ENCODE peak calls at places on chromosomes 13 and 19, in seven cellular contexts. B is HFFc6; L is thoracic aorta; S is H7; Y is ecto neural progenitor cell; U is activated CD8-positive, alpha-beta T cell treated with anti-CD3 and anti-CD28 coated beads for 36 hours; M is M059J. I is an unnamed sample.
A peak's percentile ranks its signal among the peaks of the same experiment; 100 is the strongest.

GRCh38 chr13:29683041-29683440 is 87.6 kb upstream of the SLC7A1 start:
- DNase-seq in B (no peak), L (no peak), S (no peak), Y (no peak), U (no peak), M (no peak), I (no peak)

GRCh38 chr19:15869873-15870272 is 28.0 kb downstream of the CYP4F2 start:
- DNase-seq in B (no peak), L (no peak), S (no peak), Y (no peak), U (no peak), M (no peak), I (no peak)

GRCh38 chr13:45218689-45219088 is 17.8 kb upstream of the KCTD4 start:
- DNase-seq in B (no peak), L (no peak), S (no peak), Y (no peak), U (no peak), M (no peak), I (no peak)

GRCh38 chr19:12098040-12098439 is 33.5 kb downstream of the ZNF844 start:
- DNase-seq in B (no peak), L (no peak), S (no peak), Y (no peak), U (no peak), M (no peak), I (no peak)

GRCh38 chr13:111153977-111154332 is 38.8 kb downstream of the ARHGEF7 start:
- DNase-seq in B (no peak), L (no peak), S (peak; percentile 82), Y (no peak), U (no peak), M (peak; percentile 38), I (no peak)

GRCh38 chr19:42468273-42468796 is 25.6 kb upstream of the CXCL17 start:
- DNase-seq in B (peak; percentile 80), L (no peak), S (no peak), Y (no peak), U (no peak), M (peak; percentile 90), I (no peak)

GRCh38 chr19:50569023-50569697 is 925 bp upstream of the LRRC4B start:
- DNase-seq in B (no peak), L (no peak), S (peak; percentile 49), Y (peak; percentile 52), U (no peak), M (no peak), I (no peak)

GRCh38 chr19:38850976-38851621 is 1.3 kb upstream of the HNRNPL start:
- DNase-seq in B (no peak), L (no peak), S (peak; percentile 49), Y (peak; percentile 77), U (peak; percentile 67), M (no peak), I (peak; percentile 93)

GRCh38 chr19:45200614-45201013 is 22.0 kb downstream of the BLOC1S3 start:
- DNase-seq in B (peak; percentile 43), L (no peak), S (peak; percentile 52), Y (no peak), U (peak; percentile 21), M (peak; percentile 51), I (no peak)

GRCh38 chr19:31113250-31113685 is 236.0 kb downstream of the TSHZ3 start:
- DNase-seq in B (peak; percentile 79), L (no peak), S (no peak), Y (no peak), U (no peak), M (peak; percentile 61), I (no peak)

GRCh38 chr19:17455308-17455707 is 5.4 kb downstream of the NXNL1 start:
- DNase-seq in B (no peak), L (no peak), S (no peak), Y (no peak), U (no peak), M (no peak), I (no peak)

GRCh38 chr13:113929628-113930615 is 44.0 kb downstream of the C13orf46 start:
- DNase-seq in B (no peak), L (peak; percentile 2), S (peak; percentile 83), Y (peak; percentile 44), U (no peak), M (no peak), I (no peak)

GRCh38 chr13:48496796-48497195 is 36.1 kb downstream of the RCBTB2 start:
- DNase-seq in B (no peak), L (no peak), S (no peak), Y (no peak), U (peak; percentile 58), M (no peak), I (no peak)

GRCh38 chr19:13906525-13906904 is 514 bp downstream of the CC2D1A start:
- DNase-seq in B (no peak), L (no peak), S (no peak), Y (no peak), U (peak; percentile 34), M (no peak), I (no peak)

GRCh38 chr13:74773263-74773662 is 639.1 kb upstream of the KLF12 start:
- DNase-seq in B (no peak), L (no peak), S (no peak), Y (no peak), U (no peak), M (no peak), I (no peak)

GRCh38 chr19:45321848-45322247 is 827 bp downstream of the CKM start:
- DNase-seq in B (no peak), L (no peak), S (no peak), Y (no peak), U (no peak), M (no peak), I (no peak)

GRCh38 chr19:17475541-17476115 is 5.3 kb downstream of the SLC27A1 start:
- DNase-seq in B (peak; percentile 24), L (no peak), S (no peak), Y (no peak), U (no peak), M (peak; percentile 88), I (no peak)

GRCh38 chr19:56942749-56943148 is 102.2 kb upstream of the PEG3 start:
- DNase-seq in B (no peak), L (no peak), S (peak; percentile 66), Y (peak; percentile 54), U (no peak), M (no peak), I (no peak)

GRCh38 chr13:25214371-25215252 is 42.5 kb upstream of the AMER2 start:
- DNase-seq in B (peak; percentile 35), L (no peak), S (no peak), Y (no peak), U (no peak), M (peak; percentile 48), I (no peak)

GRCh38 chr13:104318121-104318520 is 1251.9 kb upstream of the SLC10A2 start:
- DNase-seq in B (no peak), L (no peak), S (no peak), Y (no peak), U (no peak), M (peak; percentile 44), I (no peak)

GRCh38 chr19:45175663-45176345 is 2.2 kb downstream of the TRAPPC6A start:
- DNase-seq in B (no peak), L (no peak), S (no peak), Y (no peak), U (no peak), M (no peak), I (peak; percentile 82)

GRCh38 chr19:13681509-13681908 is 82.8 kb upstream of the MRI1 start:
- DNase-seq in B (no peak), L (no peak), S (no peak), Y (no peak), U (no peak), M (no peak), I (no peak)

GRCh38 chr13:49740870-49741269 is 49.6 kb upstream of the EBPL start:
- DNase-seq in B (no peak), L (no peak), S (no peak), Y (no peak), U (no peak), M (no peak), I (no peak)

GRCh38 chr19:46646402-46646801 is 10.4 kb upstream of the GNG8 start:
- DNase-seq in B (no peak), L (no peak), S (no peak), Y (no peak), U (no peak), M (no peak), I (no peak)

GRCh38 chr19:37817180-37817911 is 38.0 kb upstream of the ZNF573 start:
- DNase-seq in B (no peak), L (peak; percentile 15), S (peak; percentile 89), Y (peak; percentile 90), U (peak; percentile 54), M (peak; percentile 55), I (no peak)

GRCh38 chr19:23999821-24000610 is 85.3 kb downstream of the ZNF726 start:
- DNase-seq in B (no peak), L (no peak), S (no peak), Y (no peak), U (no peak), M (peak; percentile 45), I (no peak)

GRCh38 chr19:51097796-51098195 is 10.4 kb downstream of the CTU1 start:
- DNase-seq in B (no peak), L (no peak), S (no peak), Y (no peak), U (no peak), M (no peak), I (no peak)

GRCh38 chr13:99605417-99606321 is 104.4 kb downstream of the TM9SF2 start:
- DNase-seq in B (no peak), L (no peak), S (peak; percentile 78), Y (peak; percentile 69), U (peak; percentile 61), M (peak; percentile 47), I (no peak)

GRCh38 chr19:46311444-46311843 is 14.6 kb downstream of the HIF3A start:
- DNase-seq in B (no peak), L (no peak), S (no peak), Y (no peak), U (no peak), M (no peak), I (no peak)

GRCh38 chr13:62387642-62388041 is 972.0 kb upstream of the PCDH20 start:
- DNase-seq in B (no peak), L (no peak), S (peak; percentile 10), Y (no peak), U (no peak), M (no peak), I (no peak)

GRCh38 chr19:13692096-13692495 is 72.2 kb upstream of the MRI1 start:
- DNase-seq in B (peak; percentile 64), L (peak; percentile 4), S (no peak), Y (no peak), U (no peak), M (peak; percentile 91), I (no peak)

GRCh38 chr13:38990693-38991092 is at the start of gene STOML3:
- DNase-seq in B (no peak), L (no peak), S (no peak), Y (no peak), U (no peak), M (peak; percentile 20), I (no peak)

GRCh38 chr19:38055655-38056521 is 148.9 kb downstream of the SIPA1L3 start:
- DNase-seq in B (no peak), L (no peak), S (peak; percentile 80), Y (no peak), U (peak; percentile 33), M (no peak), I (no peak)

GRCh38 chr13:101390461-101390860 is 25.8 kb downstream of the NALCN start:
- DNase-seq in B (peak; percentile 48), L (no peak), S (no peak), Y (no peak), U (no peak), M (peak; percentile 56), I (no peak)

GRCh38 chr13:33279414-33279813 is 6.1 kb downstream of the STARD13 start:
- DNase-seq in B (no peak), L (no peak), S (no peak), Y (no peak), U (no peak), M (peak; percentile 53), I (no peak)

GRCh38 chr13:49810825-49811526 is 18.5 kb upstream of the KPNA3 start:
- DNase-seq in B (no peak), L (no peak), S (no peak), Y (no peak), U (no peak), M (peak; percentile 33), I (no peak)

GRCh38 chr19:30046522-30046921 is 104.5 kb downstream of the URI1 start:
- DNase-seq in B (no peak), L (no peak), S (no peak), Y (no peak), U (peak; percentile 12), M (no peak), I (no peak)

GRCh38 chr19:42576241-42576640 is 18.5 kb downstream of the CEACAM8 start:
- DNase-seq in B (no peak), L (no peak), S (no peak), Y (no peak), U (no peak), M (no peak), I (no peak)

I was measured in vagina.